ENCODE peak calls at places on chromosome 1, in six cellular contexts. G, R, Q, P, E and M are unnamed samples.

GRCh38 chr1:11501906-11502485 is 23.0 kb downstream of the DISP3 start:
- DNase-seq in G (no peak), R (no peak), Q (no peak), P (no peak), E (no peak), M (no peak)

GRCh38 chr1:170692866-170693575 is 29.1 kb downstream of the PRRX1 start:
- DNase-seq in G (no peak), R (no peak), Q (no peak), P (no peak), E (no peak), M (no peak)

GRCh38 chr1:173393655-173393993 is 83.5 kb upstream of the PRDX6 start:
- DNase-seq in G (no peak), R (no peak), Q (no peak), P (peak; percentile 60), E (no peak), M (no peak)

GRCh38 chr1:201284636-201285035 is 1.3 kb downstream of the PKP1 start:
- DNase-seq in G (no peak), R (no peak), Q (no peak), P (no peak), E (no peak), M (no peak)

GRCh38 chr1:55216078-55216477 is 914 bp upstream of the USP24 start:
- DNase-seq in G (no peak), R (no peak), Q (no peak), P (no peak), E (no peak), M (no peak)

GRCh38 chr1:26959722-26960624 is at the start of gene KDF1:
- DNase-seq in G (no peak), R (peak; percentile 63), Q (peak; percentile 96), P (no peak), E (peak; percentile 16), M (peak; percentile 85)

GRCh38 chr1:40944841-40945430 is 34.6 kb upstream of the CTPS1 start:
- DNase-seq in G (no peak), R (no peak), Q (no peak), P (no peak), E (no peak), M (no peak)

GRCh38 chr1:156119503-156120209 is 5.1 kb downstream of the LMNA start:
- DNase-seq in G (no peak), R (no peak), Q (peak; percentile 54), P (no peak), E (no peak), M (no peak)